ENCODE peak calls at places on chromosomes 5 and 9, in five cellular contexts. One of them, this sample, is unnamed.
A peak's percentile ranks its signal among the peaks of the same experiment; 100 is the strongest.

GRCh38 chr9:21465859-21466518 is 16.1 kb downstream of the IFNE start:
- DNase-seq in brain microvascular endothelial cell: peak; percentile 59
- DNase-seq in CD4-positive, CD25-positive, alpha-beta regulatory T cell: peak; percentile 68
- DNase-seq in cardiac muscle cell: peak; percentile 64
- DNase-seq in ovary: no peak
- DNase-seq in this sample: peak; percentile 27

GRCh38 chr5:148620696-148621095 is 33.6 kb downstream of the HTR4 start:
- DNase-seq in brain microvascular endothelial cell: no peak
- DNase-seq in CD4-positive, CD25-positive, alpha-beta regulatory T cell: peak; percentile 33
- DNase-seq in cardiac muscle cell: no peak
- DNase-seq in ovary: no peak
- DNase-seq in this sample: no peak

GRCh38 chr5:33631786-33632185 is 191.0 kb downstream of the TARS1 start:
- DNase-seq in brain microvascular endothelial cell: peak; percentile 42
- DNase-seq in CD4-positive, CD25-positive, alpha-beta regulatory T cell: no peak
- DNase-seq in cardiac muscle cell: no peak
- DNase-seq in ovary: no peak
- DNase-seq in this sample: no peak

GRCh38 chr5:40904205-40904993 is 4.9 kb upstream of the C7 start:
- DNase-seq in brain microvascular endothelial cell: peak; percentile 81
- DNase-seq in CD4-positive, CD25-positive, alpha-beta regulatory T cell: peak; percentile 47
- DNase-seq in cardiac muscle cell: peak; percentile 90
- DNase-seq in ovary: peak; percentile 71
- DNase-seq in this sample: peak; percentile 72

GRCh38 chr5:108818613-108819272 is 71.0 kb downstream of the FER start:
- DNase-seq in brain microvascular endothelial cell: peak; percentile 61
- DNase-seq in CD4-positive, CD25-positive, alpha-beta regulatory T cell: peak; percentile 28
- DNase-seq in cardiac muscle cell: no peak
- DNase-seq in ovary: no peak
- DNase-seq in this sample: no peak

GRCh38 chr9:5773324-5773999 is 59.5 kb downstream of the ERMP1 start:
- DNase-seq in brain microvascular endothelial cell: no peak
- DNase-seq in CD4-positive, CD25-positive, alpha-beta regulatory T cell: no peak
- DNase-seq in cardiac muscle cell: no peak
- DNase-seq in ovary: no peak
- DNase-seq in this sample: no peak

GRCh38 chr9:81964216-81965171 is 21.2 kb downstream of the SPATA31D3 start:
- DNase-seq in brain microvascular endothelial cell: no peak
- DNase-seq in CD4-positive, CD25-positive, alpha-beta regulatory T cell: no peak
- DNase-seq in cardiac muscle cell: no peak
- DNase-seq in ovary: no peak
- DNase-seq in this sample: no peak

GRCh38 chr5:926416-927171 is 33.9 kb downstream of the TRIP13 start:
- DNase-seq in brain microvascular endothelial cell: no peak
- DNase-seq in CD4-positive, CD25-positive, alpha-beta regulatory T cell: no peak
- DNase-seq in cardiac muscle cell: peak; percentile 63
- DNase-seq in ovary: peak; percentile 57
- DNase-seq in this sample: no peak

GRCh38 chr9:87615547-87616148 is 110.3 kb upstream of the CTSL start:
- DNase-seq in brain microvascular endothelial cell: no peak
- DNase-seq in CD4-positive, CD25-positive, alpha-beta regulatory T cell: no peak
- DNase-seq in cardiac muscle cell: no peak
- DNase-seq in ovary: no peak
- DNase-seq in this sample: no peak

GRCh38 chr5:43769576-43770352 is 166.8 kb downstream of the NNT start:
- DNase-seq in brain microvascular endothelial cell: peak; percentile 79
- DNase-seq in CD4-positive, CD25-positive, alpha-beta regulatory T cell: no peak
- DNase-seq in cardiac muscle cell: no peak
- DNase-seq in ovary: no peak
- DNase-seq in this sample: no peak

GRCh38 chr9:20394928-20395327 is 227.4 kb downstream of the MLLT3 start:
- DNase-seq in brain microvascular endothelial cell: no peak
- DNase-seq in CD4-positive, CD25-positive, alpha-beta regulatory T cell: no peak
- DNase-seq in cardiac muscle cell: no peak
- DNase-seq in ovary: no peak
- DNase-seq in this sample: no peak

GRCh38 chr5:94423411-94423810 is 195.0 kb downstream of the KIAA0825 start:
- DNase-seq in brain microvascular endothelial cell: no peak
- DNase-seq in CD4-positive, CD25-positive, alpha-beta regulatory T cell: no peak
- DNase-seq in cardiac muscle cell: no peak
- DNase-seq in ovary: no peak
- DNase-seq in this sample: no peak

GRCh38 chr9:131012023-131012334 is 3.0 kb downstream of the LAMC3 start:
- DNase-seq in brain microvascular endothelial cell: no peak
- DNase-seq in CD4-positive, CD25-positive, alpha-beta regulatory T cell: no peak
- DNase-seq in cardiac muscle cell: peak; percentile 16
- DNase-seq in ovary: no peak
- DNase-seq in this sample: no peak

GRCh38 chr5:58921106-58921505 is 338.2 kb downstream of the RAB3C start:
- DNase-seq in brain microvascular endothelial cell: no peak
- DNase-seq in CD4-positive, CD25-positive, alpha-beta regulatory T cell: no peak
- DNase-seq in cardiac muscle cell: no peak
- DNase-seq in ovary: no peak
- DNase-seq in this sample: no peak

GRCh38 chr9:3977388-3977787 is 322.5 kb downstream of the GLIS3 start:
- DNase-seq in brain microvascular endothelial cell: no peak
- DNase-seq in CD4-positive, CD25-positive, alpha-beta regulatory T cell: no peak
- DNase-seq in cardiac muscle cell: no peak
- DNase-seq in ovary: no peak
- DNase-seq in this sample: no peak

DNA sequence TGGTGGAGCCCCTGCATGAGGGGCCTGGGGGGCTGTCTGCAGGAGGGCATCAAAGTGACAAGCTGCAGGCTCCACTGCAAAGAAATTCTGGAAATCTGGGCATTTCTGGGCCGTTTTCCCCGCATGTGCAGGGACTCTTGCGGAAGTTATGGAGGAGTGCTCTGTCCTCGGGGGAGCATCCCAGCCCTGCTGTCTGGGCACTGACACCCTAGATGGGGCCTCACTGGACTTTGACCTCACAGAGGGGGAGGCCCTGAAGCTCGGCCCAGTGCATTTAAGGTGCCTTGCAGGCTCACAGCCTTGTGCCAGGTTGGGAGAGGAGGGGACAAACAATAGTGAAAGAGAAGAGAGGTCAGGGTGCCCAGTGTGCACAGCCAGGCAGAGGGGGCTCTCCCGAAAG is 35.4 kb downstream of the LHX3 start:
- DNase-seq in brain microvascular endothelial cell: no peak
- DNase-seq in CD4-positive, CD25-positive, alpha-beta regulatory T cell: no peak
- DNase-seq in cardiac muscle cell: no peak
- DNase-seq in ovary: no peak
- DNase-seq in this sample: no peak
- H3K27ac ChIP-seq in brain microvascular endothelial cell: no peak overlapping the region
- H3K27ac ChIP-seq in CD4-positive, CD25-positive, alpha-beta regulatory T cell: no peak overlapping the region
- H3K27ac ChIP-seq in cardiac muscle cell: no peak overlapping the region
- H3K27ac ChIP-seq in ovary: no peak overlapping the region
- H3K27ac ChIP-seq in this sample: no peak overlapping the region

DNA sequence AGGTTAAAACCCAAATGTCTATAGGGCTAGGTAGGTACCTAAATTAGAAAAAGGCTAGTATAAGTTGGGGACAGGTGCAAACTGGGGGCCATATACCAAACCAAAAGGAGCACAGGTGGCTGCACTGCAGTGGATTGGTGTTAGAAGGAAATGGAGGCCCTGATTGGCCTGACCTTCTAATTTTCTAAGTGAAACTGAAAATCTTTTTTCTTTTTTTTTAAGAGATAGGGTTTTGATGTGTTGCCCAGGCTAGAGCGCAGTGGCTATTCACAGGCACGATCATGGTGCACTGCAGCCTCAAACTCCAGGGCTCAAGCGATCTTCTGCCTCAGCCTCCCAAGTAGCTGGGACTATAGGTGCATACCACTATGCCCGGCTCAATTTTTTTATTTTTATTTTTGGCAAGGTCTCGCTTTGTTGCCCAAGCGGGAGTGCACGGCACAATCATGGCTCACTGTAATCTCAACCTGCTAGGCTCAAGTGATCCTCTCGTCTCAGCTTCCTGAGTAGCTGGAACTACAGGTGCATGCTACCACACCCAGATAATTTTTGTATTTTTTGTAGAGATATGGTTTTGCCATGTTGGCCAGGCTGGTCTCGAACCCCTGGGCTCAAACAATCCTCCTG is 9.8 kb upstream of the CCDC69 start:
- DNase-seq in brain microvascular endothelial cell: no peak
- DNase-seq in CD4-positive, CD25-positive, alpha-beta regulatory T cell: no peak
- DNase-seq in cardiac muscle cell: no peak
- DNase-seq in ovary: no peak
- DNase-seq in this sample: no peak
- H3K27ac ChIP-seq in brain microvascular endothelial cell: no peak overlapping the region
- H3K27ac ChIP-seq in CD4-positive, CD25-positive, alpha-beta regulatory T cell: no peak overlapping the region
- H3K27ac ChIP-seq in cardiac muscle cell: no peak overlapping the region
- H3K27ac ChIP-seq in ovary: no peak overlapping the region
- H3K27ac ChIP-seq in this sample: no peak overlapping the region

GRCh38 chr5:74075900-74076484 is 450.0 kb downstream of the ARHGEF28 start:
- DNase-seq in brain microvascular endothelial cell: peak; percentile 8
- DNase-seq in CD4-positive, CD25-positive, alpha-beta regulatory T cell: no peak
- DNase-seq in cardiac muscle cell: no peak
- DNase-seq in ovary: no peak
- DNase-seq in this sample: no peak

GRCh38 chr5:74072646-74073045 is 446.6 kb downstream of the ARHGEF28 start:
- DNase-seq in brain microvascular endothelial cell: no peak
- DNase-seq in CD4-positive, CD25-positive, alpha-beta regulatory T cell: no peak
- DNase-seq in cardiac muscle cell: no peak
- DNase-seq in ovary: no peak
- DNase-seq in this sample: no peak

GRCh38 chr5:74073257-74073656 is 447.3 kb downstream of the ARHGEF28 start:
- DNase-seq in brain microvascular endothelial cell: peak; percentile 34
- DNase-seq in CD4-positive, CD25-positive, alpha-beta regulatory T cell: no peak
- DNase-seq in cardiac muscle cell: peak; percentile 1
- DNase-seq in ovary: no peak
- DNase-seq in this sample: no peak

GRCh38 chr5:74074111-74074510 is 448.1 kb downstream of the ARHGEF28 start:
- DNase-seq in brain microvascular endothelial cell: no peak
- DNase-seq in CD4-positive, CD25-positive, alpha-beta regulatory T cell: no peak
- DNase-seq in cardiac muscle cell: no peak
- DNase-seq in ovary: no peak
- DNase-seq in this sample: no peak

DNA sequence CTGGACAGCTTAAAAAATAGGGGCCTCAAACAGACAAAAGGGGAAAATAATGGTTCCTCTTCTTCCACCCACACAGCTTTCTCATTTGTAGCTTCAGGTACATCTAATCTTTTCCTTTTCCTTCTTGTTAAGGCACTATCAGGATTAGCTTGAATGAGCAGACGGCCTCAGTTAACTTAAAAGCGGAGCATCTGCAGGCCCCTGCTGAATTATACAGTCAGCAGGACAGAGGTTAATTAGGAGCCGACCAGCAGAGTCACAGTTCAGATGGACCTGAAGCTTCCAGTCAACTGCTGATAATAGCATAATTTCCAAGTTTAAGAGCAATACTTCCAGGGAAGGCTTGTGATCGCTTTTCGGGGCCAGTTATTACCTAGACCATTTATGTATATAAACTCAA is 449.5 kb downstream of the ARHGEF28 start:
- DNase-seq in brain microvascular endothelial cell: no peak
- DNase-seq in CD4-positive, CD25-positive, alpha-beta regulatory T cell: no peak
- DNase-seq in cardiac muscle cell: no peak
- DNase-seq in ovary: no peak
- DNase-seq in this sample: no peak
- H3K27ac ChIP-seq in brain microvascular endothelial cell: no peak overlapping the region
- H3K27ac ChIP-seq in CD4-positive, CD25-positive, alpha-beta regulatory T cell: no peak overlapping the region
- H3K27ac ChIP-seq in cardiac muscle cell: no peak overlapping the region
- H3K27ac ChIP-seq in ovary: no peak overlapping the region
- H3K27ac ChIP-seq in this sample: no peak overlapping the region

GRCh38 chr5:157379983-157380382 is 80.0 kb upstream of the NIPAL4 start:
- DNase-seq in brain microvascular endothelial cell: no peak
- DNase-seq in CD4-positive, CD25-positive, alpha-beta regulatory T cell: no peak
- DNase-seq in cardiac muscle cell: no peak
- DNase-seq in ovary: no peak
- DNase-seq in this sample: no peak
- H3K27ac ChIP-seq in brain microvascular endothelial cell: no peak overlapping the region
- H3K27ac ChIP-seq in CD4-positive, CD25-positive, alpha-beta regulatory T cell: no peak overlapping the region
- H3K27ac ChIP-seq in cardiac muscle cell: peak overlapping the region; percentile 74
- H3K27ac ChIP-seq in ovary: no peak overlapping the region
- H3K27ac ChIP-seq in this sample: no peak overlapping the region

GRCh38 chr5:139138109-139138508 is 60.1 kb downstream of the SIL1 start:
- DNase-seq in brain microvascular endothelial cell: no peak
- DNase-seq in CD4-positive, CD25-positive, alpha-beta regulatory T cell: no peak
- DNase-seq in cardiac muscle cell: no peak
- DNase-seq in ovary: no peak
- DNase-seq in this sample: no peak

GRCh38 chr5:139140631-139141071 is 57.5 kb downstream of the SIL1 start:
- DNase-seq in brain microvascular endothelial cell: no peak
- DNase-seq in CD4-positive, CD25-positive, alpha-beta regulatory T cell: no peak
- DNase-seq in cardiac muscle cell: no peak
- DNase-seq in ovary: no peak
- DNase-seq in this sample: no peak

GRCh38 chr5:139141841-139142240 is 56.3 kb downstream of the SIL1 start:
- DNase-seq in brain microvascular endothelial cell: peak; percentile 79
- DNase-seq in CD4-positive, CD25-positive, alpha-beta regulatory T cell: no peak
- DNase-seq in cardiac muscle cell: no peak
- DNase-seq in ovary: peak; percentile 67
- DNase-seq in this sample: peak; percentile 57

GRCh38 chr5:139138790-139139189 is 59.4 kb downstream of the SIL1 start:
- DNase-seq in brain microvascular endothelial cell: peak; percentile 32
- DNase-seq in CD4-positive, CD25-positive, alpha-beta regulatory T cell: no peak
- DNase-seq in cardiac muscle cell: peak; percentile 39
- DNase-seq in ovary: no peak
- DNase-seq in this sample: no peak

GRCh38 chr5:139141410-139141809 is 56.8 kb downstream of the SIL1 start:
- DNase-seq in brain microvascular endothelial cell: no peak
- DNase-seq in CD4-positive, CD25-positive, alpha-beta regulatory T cell: no peak
- DNase-seq in cardiac muscle cell: no peak
- DNase-seq in ovary: peak; percentile 50
- DNase-seq in this sample: no peak
- H3K27ac ChIP-seq in brain microvascular endothelial cell: peak overlapping the region; percentile 23
- H3K27ac ChIP-seq in CD4-positive, CD25-positive, alpha-beta regulatory T cell: no peak overlapping the region
- H3K27ac ChIP-seq in cardiac muscle cell: no peak overlapping the region
- H3K27ac ChIP-seq in ovary: no peak overlapping the region
- H3K27ac ChIP-seq in this sample: no peak overlapping the region

This sample was measured in colonic mucosa.